ENCODE peak calls at places on chromosomes 6 and 20, in six cellular contexts. V, T, C, S, U and F are unnamed samples.

GRCh38 chr6:82362144-82362543 is 1.5 kb upstream of the TPBG start:
- DNase-seq in U (no peak), S (no peak), C (no peak), V (no peak), T (no peak), F (no peak)

GRCh38 chr6:134026597-134026996 is 25.8 kb downstream of the SLC2A12 start:
- DNase-seq in S (no peak), U (no peak), C (no peak), T (no peak), V (no peak), F (no peak)

GRCh38 chr6:43532201-43532600 is 15.3 kb downstream of the POLR1C start:
- DNase-seq in U (no peak), S (no peak), V (no peak), T (no peak), C (no peak), F (no peak)

GRCh38 chr6:162856885-162857284 is 129.1 kb downstream of the PACRG start:
- DNase-seq in C (peak; percentile 37), V (peak; percentile 89), U (peak; percentile 93), S (peak; percentile 76), T (peak; percentile 88), F (no peak)

GRCh38 chr20:46030290-46031013 is 1.4 kb downstream of the SLC12A5 start:
- DNase-seq in S (no peak), U (no peak), C (no peak), V (peak; percentile 17), T (peak; percentile 28), F (no peak)

GRCh38 chr6:10532392-10532791 is 11.2 kb downstream of the GCNT2 start:
- DNase-seq in S (no peak), U (no peak), C (no peak), V (no peak), T (no peak), F (no peak)

GRCh38 chr6:41268478-41268877 is 18.0 kb downstream of the TREM1 start:
- DNase-seq in S (no peak), V (no peak), U (no peak), C (no peak), T (no peak), F (no peak)

GRCh38 chr6:332671-333070 is 40.4 kb downstream of the DUSP22 start:
- DNase-seq in C (peak; percentile 10), T (no peak), U (no peak), S (no peak), V (no peak), F (no peak)

GRCh38 chr20:18611492-18611891 is 23.6 kb downstream of the DTD1 start:
- DNase-seq in T (no peak), S (no peak), C (no peak), U (no peak), V (no peak), F (no peak)

GRCh38 chr20:1330075-1330830 is 1.3 kb upstream of the SDCBP2 start:
- DNase-seq in S (no peak), C (no peak), U (no peak), V (no peak), T (no peak), F (no peak)

GRCh38 chr6:37142047-37142614 is 27.8 kb upstream of the PIM1 start:
- DNase-seq in U (no peak), T (no peak), C (no peak), V (no peak), S (no peak), F (no peak)

GRCh38 chr6:119879731-119880130 is 530.2 kb upstream of the MAN1A1 start:
- DNase-seq in V (no peak), S (no peak), T (no peak), C (no peak), U (no peak), F (no peak)

GRCh38 chr6:20953019-20953418 is 418.8 kb downstream of the CDKAL1 start:
- DNase-seq in T (peak; percentile 26), S (no peak), V (peak; percentile 60), U (peak; percentile 62), C (no peak), F (no peak)

GRCh38 chr20:50110141-50111047 is 2.6 kb downstream of the UBE2V1 start:
- DNase-seq in T (no peak), S (no peak), V (no peak), U (no peak), C (no peak), F (no peak)

GRCh38 chr20:62236674-62236996 is 1.7 kb upstream of the OSBPL2 start:
- DNase-seq in T (peak; percentile 97), C (no peak), U (no peak), V (peak; percentile 91), S (no peak), F (no peak)

GRCh38 chr6:158711264-158711663 is 61.4 kb downstream of the SYTL3 start:
- DNase-seq in U (no peak), V (no peak), C (no peak), S (no peak), T (no peak), F (no peak)

GRCh38 chr6:132872923-132873322 is 58.6 kb downstream of the RPS12 start:
- DNase-seq in C (no peak), S (no peak), V (no peak), U (no peak), T (no peak), F (no peak)

GRCh38 chr6:95804847-95805541 is 210.8 kb upstream of the FUT9 start:
- DNase-seq in S (no peak), U (no peak), C (no peak), V (no peak), T (no peak), F (no peak)

GRCh38 chr20:40513010-40513409 is 176.0 kb downstream of the MAFB start:
- DNase-seq in S (no peak), T (no peak), V (no peak), C (no peak), U (no peak), F (no peak)

GRCh38 chr6:146543211-146543939 is at the start of gene RAB32:
- DNase-seq in V (peak; percentile 87), S (peak; percentile 69), T (peak; percentile 93), C (peak; percentile 64), U (no peak), F (peak; percentile 86)

GRCh38 chr6:158143700-158144099 is 24.4 kb downstream of the SERAC1 start:
- DNase-seq in C (no peak), S (no peak), U (no peak), T (peak; percentile 41), V (no peak), F (no peak)

GRCh38 chr6:127539292-127539691 is 20.2 kb upstream of the MTCL3 start:
- DNase-seq in T (no peak), C (no peak), U (peak; percentile 11), S (no peak), V (no peak), F (no peak)

GRCh38 chr20:49345538-49345937 is 67.7 kb upstream of the ZNFX1 start:
- DNase-seq in T (no peak), U (no peak), C (peak; percentile 100), V (no peak), S (no peak), F (no peak)